ENCODE peak calls at places on chromosomes 6 and 20, in ten cellular contexts. One of them, this sample, is unnamed.

GRCh38 chr6:125913864-125914351 is 42.7 kb upstream of the HINT3 start:
- DNase-seq in transverse colon: peak
- DNase-seq in A549: peak
- DNase-seq in GM12892: no peak
- DNase-seq in testis: no peak
- DNase-seq in heart left ventricle: no peak
- DNase-seq in uterus: peak
- DNase-seq in breast epithelium: no peak
- DNase-seq in stomach: no peak
- DNase-seq in H54: peak
- DNase-seq in this sample: peak

GRCh38 chr20:57688864-57689263 is 21.0 kb downstream of the PMEPA1 start:
- DNase-seq in heart left ventricle: no peak
- DNase-seq in uterus: no peak
- DNase-seq in A549: no peak
- DNase-seq in breast epithelium: no peak
- DNase-seq in GM12892: no peak
- DNase-seq in transverse colon: no peak
- DNase-seq in testis: no peak
- DNase-seq in stomach: no peak
- DNase-seq in H54: no peak
- DNase-seq in this sample: no peak

GRCh38 chr6:83574783-83575182 is 62.4 kb downstream of the PRSS35 start:
- DNase-seq in A549: no peak
- DNase-seq in H54: no peak
- DNase-seq in heart left ventricle: no peak
- DNase-seq in stomach: no peak
- DNase-seq in breast epithelium: no peak
- DNase-seq in transverse colon: no peak
- DNase-seq in testis: no peak
- DNase-seq in uterus: no peak
- DNase-seq in GM12892: no peak
- DNase-seq in this sample: no peak

GRCh38 chr6:142911395-142911794 is 33.6 kb downstream of the HIVEP2 start:
- DNase-seq in A549: no peak
- DNase-seq in transverse colon: no peak
- DNase-seq in heart left ventricle: no peak
- DNase-seq in GM12892: no peak
- DNase-seq in stomach: no peak
- DNase-seq in H54: no peak
- DNase-seq in testis: no peak
- DNase-seq in uterus: no peak
- DNase-seq in breast epithelium: no peak
- DNase-seq in this sample: no peak

GRCh38 chr6:169921227-169921626 is 169.8 kb downstream of the ERMARD start:
- DNase-seq in breast epithelium: no peak
- DNase-seq in H54: no peak
- DNase-seq in GM12892: no peak
- DNase-seq in testis: no peak
- DNase-seq in heart left ventricle: no peak
- DNase-seq in uterus: no peak
- DNase-seq in A549: no peak
- DNase-seq in transverse colon: no peak
- DNase-seq in stomach: no peak
- DNase-seq in this sample: no peak

GRCh38 chr6:47400581-47400980 is 77.0 kb upstream of the CD2AP start:
- DNase-seq in transverse colon: no peak
- DNase-seq in heart left ventricle: no peak
- DNase-seq in H54: no peak
- DNase-seq in A549: no peak
- DNase-seq in GM12892: no peak
- DNase-seq in stomach: no peak
- DNase-seq in breast epithelium: no peak
- DNase-seq in uterus: no peak
- DNase-seq in testis: no peak
- DNase-seq in this sample: no peak

GRCh38 chr6:26235240-26235730 is 129.7 kb upstream of the BTN3A2 start:
- DNase-seq in transverse colon: no peak
- DNase-seq in uterus: no peak
- DNase-seq in stomach: no peak
- DNase-seq in breast epithelium: no peak
- DNase-seq in testis: no peak
- DNase-seq in H54: no peak
- DNase-seq in A549: no peak
- DNase-seq in heart left ventricle: no peak
- DNase-seq in GM12892: no peak
- DNase-seq in this sample: no peak

GRCh38 chr6:5133943-5134342 is 48.8 kb downstream of the PPP1R3G start:
- DNase-seq in uterus: no peak
- DNase-seq in testis: no peak
- DNase-seq in GM12892: no peak
- DNase-seq in stomach: no peak
- DNase-seq in heart left ventricle: no peak
- DNase-seq in H54: no peak
- DNase-seq in transverse colon: no peak
- DNase-seq in A549: no peak
- DNase-seq in breast epithelium: no peak
- DNase-seq in this sample: no peak

GRCh38 chr20:62452475-62453095 is 23.2 kb downstream of the GATA5 start:
- DNase-seq in testis: no peak
- DNase-seq in heart left ventricle: no peak
- DNase-seq in stomach: peak
- DNase-seq in H54: no peak
- DNase-seq in uterus: no peak
- DNase-seq in transverse colon: peak
- DNase-seq in breast epithelium: no peak
- DNase-seq in GM12892: no peak
- DNase-seq in A549: no peak
- DNase-seq in this sample: no peak

GRCh38 chr6:17394192-17394611 is 807 bp downstream of the CAP2 start:
- DNase-seq in stomach: peak
- DNase-seq in breast epithelium: no peak
- DNase-seq in A549: peak
- DNase-seq in transverse colon: peak
- DNase-seq in GM12892: no peak
- DNase-seq in testis: peak
- DNase-seq in uterus: peak
- DNase-seq in H54: peak
- DNase-seq in heart left ventricle: peak
- DNase-seq in this sample: no peak

GRCh38 chr6:71706523-71706922 is 179.8 kb upstream of the RIMS1 start:
- DNase-seq in testis: no peak
- DNase-seq in transverse colon: no peak
- DNase-seq in breast epithelium: no peak
- DNase-seq in H54: no peak
- DNase-seq in stomach: no peak
- DNase-seq in GM12892: no peak
- DNase-seq in heart left ventricle: no peak
- DNase-seq in uterus: no peak
- DNase-seq in A549: no peak
- DNase-seq in this sample: no peak

GRCh38 chr6:148747493-148748160 is 797 bp downstream of the UST start:
- DNase-seq in testis: peak
- DNase-seq in H54: no peak
- DNase-seq in heart left ventricle: peak
- DNase-seq in uterus: peak
- DNase-seq in transverse colon: peak
- DNase-seq in breast epithelium: peak
- DNase-seq in A549: peak
- DNase-seq in stomach: peak
- DNase-seq in GM12892: no peak
- DNase-seq in this sample: peak

GRCh38 chr6:3849681-3850450 is 693 bp downstream of the FAM50B start:
- DNase-seq in uterus: peak
- DNase-seq in breast epithelium: no peak
- DNase-seq in A549: no peak
- DNase-seq in testis: peak
- DNase-seq in stomach: peak
- DNase-seq in heart left ventricle: no peak
- DNase-seq in GM12892: no peak
- DNase-seq in H54: no peak
- DNase-seq in transverse colon: peak
- DNase-seq in this sample: no peak

GRCh38 chr6:168699631-168700315 is 258.8 kb downstream of the SMOC2 start:
- DNase-seq in transverse colon: no peak
- DNase-seq in stomach: no peak
- DNase-seq in H54: no peak
- DNase-seq in testis: peak
- DNase-seq in A549: no peak
- DNase-seq in breast epithelium: no peak
- DNase-seq in uterus: peak
- DNase-seq in GM12892: no peak
- DNase-seq in heart left ventricle: no peak
- DNase-seq in this sample: no peak

GRCh38 chr6:12483712-12484111 is 193.6 kb downstream of the EDN1 start:
- DNase-seq in transverse colon: no peak
- DNase-seq in testis: no peak
- DNase-seq in heart left ventricle: no peak
- DNase-seq in A549: peak
- DNase-seq in GM12892: no peak
- DNase-seq in breast epithelium: no peak
- DNase-seq in stomach: no peak
- DNase-seq in uterus: no peak
- DNase-seq in H54: peak
- DNase-seq in this sample: no peak

DNA sequence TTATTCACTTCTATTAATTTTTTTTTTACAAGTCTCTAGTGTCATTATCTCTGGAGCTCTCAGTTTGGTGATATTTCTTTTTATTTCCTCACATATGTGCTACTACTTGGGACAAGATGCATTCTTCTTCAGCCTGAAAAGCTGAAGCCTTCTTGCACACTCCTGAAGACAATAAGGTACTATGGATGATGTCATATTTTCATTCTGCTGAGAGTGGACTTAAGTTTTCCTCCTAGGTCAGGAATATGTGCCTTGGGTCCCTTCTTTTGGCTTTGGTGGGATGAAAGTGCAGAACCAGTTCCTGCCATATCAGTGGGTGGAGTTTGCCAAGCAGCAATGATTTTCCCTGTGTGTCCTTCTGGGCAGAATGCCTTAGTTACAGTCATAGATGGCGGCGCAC is 188.7 kb upstream of the EYA4 start:
- DNase-seq in breast epithelium: no peak
- DNase-seq in heart left ventricle: no peak
- DNase-seq in H54: no peak
- DNase-seq in stomach: no peak
- DNase-seq in transverse colon: no peak
- DNase-seq in A549: no peak
- DNase-seq in testis: no peak
- DNase-seq in uterus: no peak
- DNase-seq in GM12892: no peak
- DNase-seq in this sample: no peak
- TF ChIP-seq POLR2A in breast epithelium: no peak
- TF ChIP-seq POLR2A in heart left ventricle: no peak
- TF ChIP-seq POLR2A in H54: no peak
- TF ChIP-seq POLR2A in stomach: no peak
- TF ChIP-seq POLR2A in transverse colon: no peak
- TF ChIP-seq POLR2A in A549: no peak
- TF ChIP-seq POLR2A in testis: no peak
- TF ChIP-seq POLR2A in uterus: no peak
- TF ChIP-seq POLR2A in GM12892: no peak
- TF ChIP-seq POLR2A in this sample: no peak

GRCh38 chr20:36573103-36573797 is at the start of gene TGIF2:
- DNase-seq in transverse colon: peak
- DNase-seq in testis: peak
- DNase-seq in heart left ventricle: peak
- DNase-seq in A549: peak
- DNase-seq in breast epithelium: peak
- DNase-seq in stomach: peak
- DNase-seq in GM12892: peak
- DNase-seq in H54: peak
- DNase-seq in uterus: peak
- DNase-seq in this sample: peak
- TF ChIP-seq POLR2A in transverse colon: peak
- TF ChIP-seq POLR2A in testis: no peak
- TF ChIP-seq POLR2A in heart left ventricle: peak
- TF ChIP-seq POLR2A in A549: no peak
- TF ChIP-seq POLR2A in breast epithelium: no peak
- TF ChIP-seq POLR2A in stomach: no peak
- TF ChIP-seq POLR2A in GM12892: peak
- TF ChIP-seq POLR2A in H54: peak
- TF ChIP-seq POLR2A in uterus: peak
- TF ChIP-seq POLR2A in this sample: no peak

GRCh38 chr6:131640100-131640499 is 3.0 kb downstream of the ENPP3 start:
- DNase-seq in A549: no peak
- DNase-seq in uterus: no peak
- DNase-seq in breast epithelium: no peak
- DNase-seq in heart left ventricle: no peak
- DNase-seq in transverse colon: no peak
- DNase-seq in GM12892: no peak
- DNase-seq in testis: no peak
- DNase-seq in H54: no peak
- DNase-seq in stomach: no peak
- DNase-seq in this sample: no peak
- TF ChIP-seq POLR2A in A549: no peak
- TF ChIP-seq POLR2A in uterus: no peak
- TF ChIP-seq POLR2A in breast epithelium: no peak
- TF ChIP-seq POLR2A in heart left ventricle: no peak
- TF ChIP-seq POLR2A in transverse colon: no peak
- TF ChIP-seq POLR2A in GM12892: no peak
- TF ChIP-seq POLR2A in testis: no peak
- TF ChIP-seq POLR2A in H54: no peak
- TF ChIP-seq POLR2A in stomach: no peak
- TF ChIP-seq POLR2A in this sample: no peak

DNA sequence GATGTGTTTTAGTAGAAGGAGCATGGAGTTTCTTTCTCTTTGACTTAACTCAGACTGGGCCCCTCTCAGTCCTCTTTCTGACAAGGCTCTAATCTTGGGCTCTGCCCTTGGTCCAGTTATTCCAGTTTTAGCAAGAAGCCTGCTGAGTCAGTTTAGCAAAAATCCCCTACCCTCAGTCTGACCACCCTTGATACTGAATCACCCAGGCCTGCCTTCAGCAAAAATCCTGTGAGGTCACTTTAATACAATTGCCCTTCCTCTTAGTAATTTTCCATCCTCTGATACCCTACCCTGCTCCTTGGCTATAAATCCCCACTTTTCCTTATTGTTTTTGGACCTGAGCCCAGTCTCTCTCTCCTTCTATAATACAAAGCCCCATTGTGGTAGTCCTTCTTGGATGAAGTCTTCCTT is 326.7 kb upstream of the NOX3 start:
- DNase-seq in stomach: peak
- DNase-seq in GM12892: no peak
- DNase-seq in testis: no peak
- DNase-seq in H54: peak
- DNase-seq in uterus: no peak
- DNase-seq in breast epithelium: no peak
- DNase-seq in A549: peak
- DNase-seq in transverse colon: peak
- DNase-seq in heart left ventricle: no peak
- DNase-seq in this sample: no peak
- TF ChIP-seq POLR2A in stomach: no peak
- TF ChIP-seq POLR2A in GM12892: no peak
- TF ChIP-seq POLR2A in testis: no peak
- TF ChIP-seq POLR2A in H54: no peak
- TF ChIP-seq POLR2A in uterus: no peak
- TF ChIP-seq POLR2A in breast epithelium: no peak
- TF ChIP-seq POLR2A in A549: no peak
- TF ChIP-seq POLR2A in transverse colon: no peak
- TF ChIP-seq POLR2A in heart left ventricle: no peak
- TF ChIP-seq POLR2A in this sample: no peak

This sample was measured in lower leg skin.